ENCODE peak calls at places on chromosome 15, in nine cellular contexts. F is right lobe of liver, I is cardiac fibroblast, X is left ventricle myocardium inferior, Q is cardiac muscle cell, D is HL-60, E is IMR-90, L is esophagus squamous epithelium, N is tibial nerve. B is an unnamed sample.

GRCh38 chr15:71588746-71589145 is 221.6 kb upstream of the NR2E3 start:
- DNase-seq in F (no peak), I (peak; percentile 68), X (no peak), Q (peak; percentile 46), D (no peak), E (peak; percentile 86), L (no peak), N (no peak), B (peak; percentile 31)

GRCh38 chr15:85414991-85415390 is 34.6 kb downstream of the AKAP13 start:
- DNase-seq in F (no peak), I (no peak), X (no peak), Q (no peak), D (no peak), E (no peak), L (no peak), N (no peak), B (no peak)

GRCh38 chr15:57156210-57156887 is 220.0 kb upstream of the CGNL1 start:
- DNase-seq in F (no peak), I (no peak), X (no peak), Q (peak; percentile 37), D (no peak), E (no peak), L (no peak), N (no peak), B (no peak)

GRCh38 chr15:31442203-31443090 is 115.8 kb downstream of the KLF13 start:
- DNase-seq in F (no peak), I (peak; percentile 99), X (no peak), Q (peak; percentile 71), D (no peak), E (peak; percentile 95), L (no peak), N (no peak), B (peak; percentile 97)

GRCh38 chr15:78619022-78619950 is 1.5 kb downstream of the CHRNA3 start:
- DNase-seq in F (no peak), I (no peak), X (no peak), Q (no peak), D (no peak), E (no peak), L (no peak), N (no peak), B (no peak)

GRCh38 chr15:79067434-79067833 is 23.1 kb downstream of the RASGRF1 start:
- DNase-seq in F (no peak), I (no peak), X (no peak), Q (no peak), D (no peak), E (no peak), L (no peak), N (no peak), B (no peak)

GRCh38 chr15:82045179-82045891 is 483 bp downstream of the MEX3B start:
- DNase-seq in F (peak; percentile 55), I (peak; percentile 60), X (peak; percentile 44), Q (peak; percentile 61), D (peak; percentile 21), E (peak; percentile 54), L (no peak), N (peak; percentile 22), B (no peak)

GRCh38 chr15:27696530-27696929 is 402.6 kb downstream of the OCA2 start:
- DNase-seq in F (no peak), I (no peak), X (no peak), Q (no peak), D (no peak), E (no peak), L (no peak), N (no peak), B (no peak)

GRCh38 chr15:62297933-62298332 is 132.8 kb upstream of the C2CD4B start:
- DNase-seq in F (no peak), I (no peak), X (no peak), Q (no peak), D (no peak), E (no peak), L (no peak), N (no peak), B (no peak)

GRCh38 chr15:62298811-62299210 is 133.7 kb upstream of the C2CD4B start:
- DNase-seq in F (no peak), I (no peak), X (no peak), Q (no peak), D (no peak), E (no peak), L (no peak), N (no peak), B (no peak)

GRCh38 chr15:62301993-62302665 is 137.0 kb upstream of the C2CD4B start:
- DNase-seq in F (peak; percentile 28), I (no peak), X (no peak), Q (peak; percentile 63), D (no peak), E (peak; percentile 1), L (no peak), N (no peak), B (no peak)

GRCh38 chr15:62299541-62299940 is 134.5 kb upstream of the C2CD4B start:
- DNase-seq in F (no peak), I (no peak), X (no peak), Q (no peak), D (no peak), E (no peak), L (no peak), N (no peak), B (no peak)

GRCh38 chr15:62296756-62297507 is 131.8 kb upstream of the C2CD4B start:
- DNase-seq in F (no peak), I (no peak), X (no peak), Q (no peak), D (no peak), E (no peak), L (no peak), N (no peak), B (no peak)
- TF ChIP-seq CTCF in F (no peak), I (no peak), X (no peak), Q (no peak), D (no peak), E (no peak), L (no peak), N (no peak), B (no peak)

GRCh38 chr15:54841906-54842305 is 354.8 kb downstream of the RSL24D1 start:
- DNase-seq in F (no peak), I (no peak), X (no peak), Q (no peak), D (no peak), E (no peak), L (no peak), N (no peak), B (no peak)

GRCh38 chr15:54836052-54836795 is 360.5 kb downstream of the RSL24D1 start:
- DNase-seq in F (no peak), I (no peak), X (no peak), Q (no peak), D (no peak), E (no peak), L (no peak), N (no peak), B (no peak)

GRCh38 chr15:54839379-54839778 is 357.4 kb downstream of the RSL24D1 start:
- DNase-seq in F (no peak), I (no peak), X (no peak), Q (no peak), D (no peak), E (no peak), L (no peak), N (no peak), B (no peak)

GRCh38 chr15:54840999-54841398 is 355.7 kb downstream of the RSL24D1 start:
- DNase-seq in F (no peak), I (no peak), X (no peak), Q (no peak), D (no peak), E (no peak), L (no peak), N (no peak), B (no peak)
- TF ChIP-seq CTCF in F (no peak), I (no peak), X (no peak), Q (no peak), D (no peak), E (no peak), L (no peak), N (no peak), B (no peak)

GRCh38 chr15:74800559-74801094 is 12.0 kb upstream of the LMAN1L start:
- DNase-seq in F (peak; percentile 33), I (no peak), X (no peak), Q (no peak), D (peak; percentile 79), E (no peak), L (no peak), N (no peak), B (no peak)

GRCh38 chr15:74799843-74800558 is 12.6 kb upstream of the LMAN1L start:
- DNase-seq in F (peak; percentile 83), I (peak; percentile 71), X (peak; percentile 77), Q (peak; percentile 60), D (peak; percentile 92), E (peak; percentile 52), L (no peak), N (peak; percentile 49), B (no peak)

GRCh38 chr15:74795961-74796625 is 14.2 kb downstream of the CSK start:
- DNase-seq in F (no peak), I (no peak), X (no peak), Q (no peak), D (no peak), E (no peak), L (no peak), N (no peak), B (no peak)

GRCh38 chr15:74799255-74799842 is 13.3 kb upstream of the LMAN1L start:
- DNase-seq in F (no peak), I (no peak), X (no peak), Q (no peak), D (peak; percentile 77), E (no peak), L (no peak), N (no peak), B (no peak)

DNA sequence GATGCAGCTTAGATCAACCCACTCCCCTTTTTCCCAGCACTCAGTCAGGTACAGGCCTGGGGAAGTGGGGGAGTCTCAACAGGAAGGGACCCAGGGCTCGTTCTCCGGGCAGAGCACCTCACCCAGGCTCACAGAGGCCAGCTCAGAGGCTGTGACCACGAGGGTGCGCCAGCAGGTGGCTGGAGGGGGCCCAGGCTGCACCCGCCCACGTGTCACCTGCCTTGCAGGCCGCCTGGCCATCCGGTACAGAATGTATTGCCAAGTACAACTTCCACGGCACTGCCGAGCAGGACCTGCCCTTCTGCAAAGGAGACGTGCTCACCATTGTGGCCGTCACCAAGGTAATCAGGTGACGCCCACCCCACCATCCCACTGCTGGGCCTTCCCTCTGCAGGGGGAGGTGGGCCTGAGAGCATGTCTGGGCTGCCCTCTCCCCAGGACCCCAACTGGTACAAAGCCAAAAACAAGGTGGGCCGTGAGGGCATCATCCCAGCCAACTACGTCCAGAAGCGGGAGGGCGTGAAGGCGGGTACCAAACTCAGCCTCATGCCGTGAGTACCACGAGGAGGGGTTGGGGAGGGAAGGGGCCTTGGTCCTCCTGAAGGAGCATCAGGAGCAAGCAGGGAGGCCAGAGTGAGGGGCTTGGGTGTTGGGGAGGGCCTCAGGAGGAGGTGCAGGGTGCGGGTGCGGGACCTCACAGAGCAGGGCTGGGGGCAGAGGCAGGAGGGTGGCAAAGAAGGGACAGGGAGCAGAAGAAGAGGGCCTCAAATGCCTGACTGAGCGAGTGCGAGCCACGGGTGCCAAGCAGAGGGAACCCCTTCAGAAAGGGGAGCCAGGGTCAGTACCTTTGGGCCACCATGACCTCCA is 14.0 kb upstream of the LMAN1L start:
- DNase-seq in F (peak; percentile 86), I (no peak), X (peak; percentile 69), Q (no peak), D (no peak), E (no peak), L (no peak), N (no peak), B (no peak)
- TF ChIP-seq CTCF in F (peak; percentile 22), I (no peak), X (peak; percentile 46), Q (no peak), D (no peak), E (no peak), L (no peak), N (no peak), B (no peak)

GRCh38 chr15:98580577-98580976 is 67.8 kb upstream of the IGF1R start:
- DNase-seq in F (no peak), I (no peak), X (no peak), Q (peak; percentile 12), D (no peak), E (no peak), L (no peak), N (no peak), B (no peak)

GRCh38 chr15:98583758-98584157 is 64.6 kb upstream of the IGF1R start:
- DNase-seq in F (no peak), I (no peak), X (no peak), Q (no peak), D (no peak), E (no peak), L (no peak), N (no peak), B (no peak)

GRCh38 chr15:98586066-98586465 is 62.3 kb upstream of the IGF1R start:
- DNase-seq in F (no peak), I (no peak), X (no peak), Q (no peak), D (no peak), E (no peak), L (no peak), N (no peak), B (no peak)

GRCh38 chr15:98582900-98583554 is 65.3 kb upstream of the IGF1R start:
- DNase-seq in F (no peak), I (no peak), X (no peak), Q (no peak), D (no peak), E (no peak), L (no peak), N (no peak), B (no peak)

DNA sequence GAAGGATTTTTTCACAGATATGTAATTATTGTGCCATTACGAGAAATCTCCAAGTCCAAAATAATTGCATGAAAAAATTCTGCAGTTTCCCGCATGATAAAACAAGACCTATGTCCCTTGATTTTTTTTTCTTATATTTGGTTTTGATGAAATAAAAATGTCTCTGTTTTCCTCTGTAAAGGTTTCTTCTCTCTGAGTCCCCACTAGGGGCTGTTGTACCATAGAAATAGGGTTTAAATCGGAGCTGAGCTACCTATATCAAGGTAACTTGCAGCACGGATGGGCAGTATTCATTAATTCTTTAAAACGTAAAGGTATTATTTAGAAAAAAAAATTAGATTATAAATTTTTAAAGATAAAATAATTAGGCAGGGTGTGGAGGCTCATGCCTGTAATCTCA is 66.6 kb upstream of the IGF1R start:
- DNase-seq in F (no peak), I (no peak), X (no peak), Q (no peak), D (no peak), E (no peak), L (no peak), N (no peak), B (no peak)
- TF ChIP-seq CTCF in F (peak; percentile 3), I (no peak), X (peak; percentile 17), Q (peak; percentile 16), D (no peak), E (no peak), L (no peak), N (no peak), B (peak; percentile 16)

B was measured in BJ.